ENCODE peak calls at places on chromosomes 16 and 17, in seven cellular contexts. B is fibroblast of lung, L is fibroblast of villous mesenchyme, C is lower leg skin, H is body of pancreas, K is foreskin fibroblast, O is fibroblast of pulmonary artery. V is an unnamed sample.

GRCh38 chr17:39236981-39237441 is 11.3 kb upstream of the STAC2 start:
- DNase-seq in B (no peak), L (no peak), C (no peak), H (no peak), K (no peak), O (no peak), V (no peak)

GRCh38 chr16:66260522-66261290 is 105.8 kb upstream of the CDH5 start:
- DNase-seq in B (no peak), L (no peak), C (peak), H (no peak), K (no peak), O (no peak), V (no peak)

GRCh38 chr17:18181358-18181757 is 2.3 kb upstream of the ALKBH5 start:
- DNase-seq in B (peak), L (no peak), C (no peak), H (no peak), K (no peak), O (peak), V (peak)

GRCh38 chr16:11175850-11176341 is 80.1 kb downstream of the SOCS1 start:
- DNase-seq in B (no peak), L (no peak), C (no peak), H (no peak), K (no peak), O (no peak), V (no peak)

GRCh38 chr17:49676276-49676868 is 1.5 kb downstream of the SPOP start:
- DNase-seq in B (peak), L (peak), C (no peak), H (no peak), K (peak), O (peak), V (peak)

GRCh38 chr17:34710226-34710625 is 130.8 kb downstream of the TMEM132E start:
- DNase-seq in B (no peak), L (no peak), C (peak), H (no peak), K (no peak), O (no peak), V (no peak)

GRCh38 chr17:31373150-31374082 is 18.1 kb upstream of the RAB11FIP4 start:
- DNase-seq in B (peak), L (peak), C (no peak), H (no peak), K (peak), O (peak), V (peak)

GRCh38 chr16:69830146-69830533 is 68.0 kb downstream of the WWP2 start:
- DNase-seq in B (no peak), L (no peak), C (no peak), H (no peak), K (no peak), O (no peak), V (no peak)

GRCh38 chr16:31107465-31107867 is 720 bp upstream of the BCKDK start:
- DNase-seq in B (no peak), L (no peak), C (no peak), H (no peak), K (no peak), O (no peak), V (no peak)

GRCh38 chr17:48328457-48328856 is 101.6 kb downstream of the SKAP1 start:
- DNase-seq in B (no peak), L (no peak), C (no peak), H (no peak), K (no peak), O (no peak), V (no peak)

GRCh38 chr17:1490643-1491405 is 1.7 kb downstream of the MYO1C start:
- DNase-seq in B (peak), L (peak), C (peak), H (peak), K (peak), O (no peak), V (peak)

GRCh38 chr16:86609115-86609514 is 30.8 kb downstream of the FOXL1 start:
- DNase-seq in B (peak), L (peak), C (peak), H (no peak), K (peak), O (peak), V (peak)

GRCh38 chr17:48647103-48647963 is 21.2 kb upstream of the HOXB9 start:
- DNase-seq in B (no peak), L (no peak), C (no peak), H (no peak), K (peak), O (no peak), V (peak)

GRCh38 chr16:4481526-4481925 is 5.3 kb downstream of the HMOX2 start:
- DNase-seq in B (no peak), L (no peak), C (no peak), H (no peak), K (no peak), O (no peak), V (no peak)

GRCh38 chr16:88747588-88748301 is 37.3 kb downstream of the PIEZO1 start:
- DNase-seq in B (no peak), L (no peak), C (no peak), H (peak), K (peak), O (peak), V (no peak)

GRCh38 chr17:19378416-19379293 is at the start of gene MAPK7:
- DNase-seq in B (no peak), L (no peak), C (peak), H (no peak), K (peak), O (no peak), V (no peak)

GRCh38 chr17:54967621-54968258 is 714 bp downstream of the COX11 start:
- DNase-seq in B (peak), L (peak), C (no peak), H (peak), K (peak), O (no peak), V (peak)

GRCh38 chr16:84660973-84661372 is 12.7 kb downstream of the KLHL36 start:
- DNase-seq in B (peak), L (no peak), C (no peak), H (no peak), K (no peak), O (peak), V (peak)

GRCh38 chr16:22139008-22139407 is 23.3 kb upstream of the SDR42E2 start:
- DNase-seq in B (no peak), L (no peak), C (no peak), H (no peak), K (no peak), O (no peak), V (no peak)

GRCh38 chr16:22324787-22325597 is 27.8 kb downstream of the POLR3E start:
- DNase-seq in B (no peak), L (no peak), C (peak), H (no peak), K (no peak), O (no peak), V (no peak)

GRCh38 chr16:4624827-4625616 is 396 bp downstream of the MGRN1 start:
- DNase-seq in B (peak), L (peak), C (peak), H (peak), K (peak), O (peak), V (peak)

GRCh38 chr16:82580293-82580900 is 46.4 kb upstream of the CDH13 start:
- DNase-seq in B (peak), L (peak), C (no peak), H (peak), K (peak), O (peak), V (peak)

GRCh38 chr17:51371732-51372151 is 111.4 kb downstream of the UTP18 start:
- DNase-seq in B (peak), L (peak), C (no peak), H (peak), K (peak), O (peak), V (peak)

GRCh38 chr16:3158498-3159314 is 23.9 kb downstream of the ZNF213 start:
- DNase-seq in B (peak), L (peak), C (peak), H (peak), K (peak), O (peak), V (peak)

GRCh38 chr17:7932483-7932891 is 481 bp downstream of the CNTROB start:
- DNase-seq in B (peak), L (peak), C (no peak), H (peak), K (peak), O (peak), V (peak)

GRCh38 chr16:31484491-31485171 is 1.7 kb downstream of the SLC5A2 start:
- DNase-seq in B (peak), L (no peak), C (no peak), H (peak), K (no peak), O (no peak), V (no peak)

GRCh38 chr16:525520-526180 is 1.9 kb upstream of the CAPN15 start:
- DNase-seq in B (peak), L (peak), C (no peak), H (peak), K (peak), O (peak), V (peak)

GRCh38 chr16:73062640-73063283 is 14.8 kb upstream of the ZFHX3 start:
- DNase-seq in B (peak), L (no peak), C (peak), H (no peak), K (peak), O (no peak), V (no peak)

GRCh38 chr17:63529711-63530556 is 6.8 kb downstream of the KCNH6 start:
- DNase-seq in B (no peak), L (no peak), C (no peak), H (no peak), K (no peak), O (no peak), V (no peak)

GRCh38 chr17:72590382-72590781 is 469.6 kb downstream of the SOX9 start:
- DNase-seq in B (peak), L (peak), C (no peak), H (no peak), K (peak), O (peak), V (peak)

GRCh38 chr17:74032222-74032621 is 171.3 kb upstream of the RPL38 start:
- DNase-seq in B (no peak), L (no peak), C (no peak), H (no peak), K (no peak), O (no peak), V (no peak)

GRCh38 chr17:49371178-49371834 is 9.3 kb upstream of the ZNF652 start:
- DNase-seq in B (no peak), L (no peak), C (peak), H (no peak), K (no peak), O (no peak), V (no peak)

GRCh38 chr17:17055286-17056166 is 13.3 kb downstream of the MPRIP start:
- DNase-seq in B (no peak), L (no peak), C (peak), H (peak), K (peak), O (no peak), V (no peak)

GRCh38 chr17:39653662-39654331 is 11.4 kb upstream of the TCAP start:
- DNase-seq in B (no peak), L (peak), C (peak), H (peak), K (peak), O (peak), V (peak)

GRCh38 chr17:74274060-74274702 is at the start of gene DNAI2:
- DNase-seq in B (no peak), L (no peak), C (no peak), H (peak), K (no peak), O (no peak), V (no peak)

GRCh38 chr17:5283531-5284315 is 1.6 kb downstream of the RABEP1 start:
- DNase-seq in B (peak), L (no peak), C (no peak), H (no peak), K (no peak), O (peak), V (peak)

GRCh38 chr17:50184611-50185398 is 16.6 kb downstream of the COL1A1 start:
- DNase-seq in B (peak), L (peak), C (peak), H (no peak), K (peak), O (no peak), V (peak)

GRCh38 chr16:68111379-68111778 is 26.2 kb downstream of the NFATC3 start:
- DNase-seq in B (no peak), L (no peak), C (no peak), H (no peak), K (no peak), O (no peak), V (no peak)
- H3K4me3 ChIP-seq in B (no peak), L (no peak), C (no peak), H (no peak), K (no peak), O (no peak), V (no peak)

GRCh38 chr16:65123846-65124513 is 2.1 kb upstream of the CDH11 start:
- DNase-seq in B (no peak), L (peak), C (no peak), H (no peak), K (no peak), O (no peak), V (no peak)

GRCh38 chr16:65122724-65122973 is 786 bp upstream of the CDH11 start:
- DNase-seq in B (no peak), L (no peak), C (no peak), H (no peak), K (no peak), O (no peak), V (no peak)

GRCh38 chr16:65122974-65123845 is 1.3 kb upstream of the CDH11 start:
- DNase-seq in B (peak), L (peak), C (peak), H (no peak), K (peak), O (peak), V (peak)

GRCh38 chr16:65120811-65121721 is 797 bp downstream of the CDH11 start:
- DNase-seq in B (peak), L (peak), C (peak), H (no peak), K (peak), O (peak), V (peak)

DNA sequence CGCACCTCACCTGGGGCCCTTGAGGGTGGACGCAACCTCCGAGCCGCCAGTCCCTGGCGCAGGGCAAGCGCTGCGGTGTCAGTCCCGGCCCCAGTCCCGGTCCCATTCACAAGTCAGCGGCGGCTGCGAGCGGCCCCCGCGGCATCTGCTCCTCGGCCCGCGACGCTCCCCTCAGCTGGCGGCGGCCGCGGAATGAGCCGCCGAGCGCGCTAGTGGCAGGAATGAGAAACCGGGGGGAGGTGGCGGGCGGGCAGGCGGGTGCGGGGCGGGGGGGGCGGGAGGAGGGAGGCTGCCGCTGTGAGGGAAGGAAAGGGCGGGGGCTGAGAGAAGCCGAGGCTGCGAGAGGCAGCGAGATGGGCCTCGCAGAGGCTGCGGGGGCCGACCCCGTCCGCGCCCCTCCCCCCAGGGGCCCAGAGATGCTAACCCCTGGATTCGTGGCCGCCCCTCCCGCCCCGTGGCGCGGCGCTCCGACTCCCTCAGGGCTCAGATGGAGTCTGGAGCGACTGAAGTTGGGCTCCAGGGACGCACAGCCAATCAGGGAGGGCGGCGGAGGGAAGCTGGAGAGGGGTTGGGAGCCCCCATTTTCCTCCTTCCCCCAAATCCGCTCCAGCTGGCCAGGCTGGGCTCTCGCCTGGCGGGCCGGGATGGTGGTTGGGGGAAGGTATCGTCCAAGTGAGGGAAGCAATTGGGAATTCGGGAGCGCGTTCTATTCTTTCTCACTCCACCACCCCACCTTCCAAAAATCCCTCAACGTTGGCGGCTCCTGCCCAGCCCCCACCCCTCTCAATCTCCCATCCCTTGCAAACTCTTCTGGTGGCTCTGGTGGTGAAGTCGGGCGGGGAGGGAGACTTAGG is at the start of gene CDH11:
- DNase-seq in B (peak), L (peak), C (peak), H (no peak), K (peak), O (peak), V (peak)
- TF ChIP-seq CTCF in B (peak), L (peak), C (no peak), H (no peak), K (peak), O (peak), V (peak)

DNA sequence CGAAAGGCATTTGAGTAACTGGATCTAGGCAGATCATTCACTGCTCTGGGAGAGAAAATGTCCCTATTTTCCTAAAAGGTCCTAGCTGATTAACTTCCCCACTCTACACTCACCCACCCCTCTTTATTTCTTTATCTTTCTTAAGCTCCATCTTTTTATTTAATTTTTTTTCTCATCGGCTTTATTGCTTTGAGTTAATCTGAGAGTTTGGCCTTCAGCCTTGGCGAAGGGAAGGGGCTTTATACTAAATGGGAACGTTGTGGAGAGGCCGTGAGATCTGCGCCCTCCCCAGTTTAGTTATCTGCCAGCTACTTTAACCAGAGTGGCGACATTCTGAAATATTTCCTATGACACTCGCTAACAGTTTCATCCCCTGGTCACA is 882 bp upstream of the TOX3 start:
- DNase-seq in B (no peak), L (no peak), C (no peak), H (no peak), K (no peak), O (no peak), V (no peak)
- H3K4me3 ChIP-seq in B (no peak), L (no peak), C (no peak), H (no peak), K (no peak), O (no peak), V (no peak)

DNA sequence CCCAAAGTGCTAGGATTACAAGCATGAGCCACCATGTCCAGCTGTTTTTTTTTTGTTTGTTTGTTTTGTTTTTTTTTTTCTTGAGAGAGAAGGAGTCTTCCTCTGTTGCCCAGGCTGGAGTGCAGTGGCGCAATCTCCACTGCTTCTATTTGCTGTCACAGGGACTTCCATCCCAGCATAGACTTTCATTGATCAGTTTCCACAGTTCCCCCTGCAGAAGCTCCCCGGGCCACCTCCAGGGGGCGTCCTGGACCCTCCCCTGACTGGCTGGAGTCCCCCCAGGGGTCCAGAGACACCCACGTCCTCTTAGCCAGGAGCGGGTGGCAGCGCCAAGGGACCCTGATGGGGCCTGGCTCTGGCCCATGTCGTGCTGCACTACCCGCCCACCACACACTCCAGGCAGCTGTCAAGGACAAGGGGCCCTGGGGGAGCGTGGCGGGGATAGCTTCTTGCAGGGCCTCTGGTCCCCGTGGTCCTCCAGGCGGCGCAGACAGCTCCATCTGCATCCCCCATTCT is 3.1 kb upstream of the NPW start:
- DNase-seq in B (no peak), L (no peak), C (no peak), H (no peak), K (peak), O (no peak), V (no peak)
- TF ChIP-seq CTCF in B (peak), L (peak), C (no peak), H (no peak), K (peak), O (peak), V (peak)

GRCh38 chr16:23836078-23836403 is 258 bp downstream of the PRKCB start:
- DNase-seq in B (no peak), L (no peak), C (no peak), H (no peak), K (peak), O (no peak), V (no peak)
- H3K4me3 ChIP-seq in B (no peak), L (no peak), C (peak), H (no peak), K (no peak), O (no peak), V (no peak)

DNA sequence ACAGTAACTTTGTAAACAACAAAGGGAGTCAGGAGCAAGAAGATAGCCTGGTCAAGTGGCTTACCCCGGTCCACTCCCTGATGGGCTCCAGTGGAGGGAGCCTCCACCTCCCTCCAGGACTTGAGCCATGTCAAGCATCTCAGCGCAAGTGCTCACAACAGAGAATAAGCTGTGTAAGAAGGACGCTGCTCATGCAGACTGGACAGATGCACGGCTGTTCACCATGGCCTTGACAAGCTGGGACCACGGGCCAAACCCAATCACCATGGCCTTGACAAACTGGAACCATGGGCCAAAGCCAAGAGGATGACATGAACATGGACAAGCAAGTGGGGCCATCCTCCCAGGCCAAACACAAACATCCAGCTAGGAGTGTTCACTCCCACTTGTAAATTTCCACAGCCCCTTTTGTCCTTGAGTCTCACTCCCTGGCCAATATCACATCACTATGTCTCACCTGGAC is 3.4 kb upstream of the PITPNM3 start:
- DNase-seq in B (no peak), L (no peak), C (peak), H (no peak), K (no peak), O (no peak), V (no peak)
- TF ChIP-seq CTCF in B (no peak), L (no peak), C (no peak), H (no peak), K (no peak), O (no peak), V (no peak)

DNA sequence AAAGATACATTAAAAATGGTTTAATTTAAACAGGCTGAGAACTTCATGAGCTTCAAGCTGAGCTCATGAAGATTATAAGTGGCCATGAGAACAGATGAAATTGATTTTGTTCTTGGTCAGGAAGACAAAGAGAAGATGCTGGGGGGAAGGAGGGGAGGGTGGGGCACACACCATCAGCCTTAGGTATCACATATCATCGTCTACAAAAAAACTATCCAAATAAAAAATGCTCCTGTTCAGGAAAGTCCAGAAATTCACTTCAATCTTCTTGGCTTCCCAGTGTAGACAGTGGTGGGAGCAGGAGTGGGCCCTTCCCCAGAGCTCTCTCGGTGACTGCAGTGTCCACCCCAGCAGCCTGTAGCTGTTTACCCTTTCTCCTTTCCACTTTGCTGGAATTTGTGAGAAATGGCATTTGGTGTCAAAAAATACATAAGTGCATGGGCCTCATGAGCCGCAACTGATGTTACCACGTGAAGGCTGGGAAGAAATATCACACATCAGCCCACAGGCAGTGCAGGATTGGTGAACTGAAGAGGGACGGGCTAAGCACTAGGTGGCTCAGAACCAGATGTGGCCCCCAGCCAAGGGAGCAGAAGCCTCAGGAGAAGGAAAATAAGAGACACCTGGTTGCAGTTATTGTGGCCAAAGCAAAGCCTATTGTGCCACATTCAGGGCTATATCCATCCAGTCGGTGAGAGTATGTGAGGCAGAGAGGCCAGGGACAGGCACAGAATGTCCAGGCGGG is 6.1 kb downstream of the KRT37 start:
- DNase-seq in B (no peak), L (no peak), C (no peak), H (no peak), K (no peak), O (no peak), V (no peak)
- H3K4me3 ChIP-seq in B (no peak), L (no peak), C (no peak), H (no peak), K (no peak), O (no peak), V (no peak)

V was measured in fibroblast of the aortic adventitia.